ENCODE peak calls at places on chromosomes 12 and 14, in seven cellular contexts. One of them, this sample, is unnamed.

GRCh38 chr12:51381226-51382079 is 9.8 kb downstream of the GALNT6 start:
- DNase-seq in stimulated activated CD4-positive, alpha-beta T cell treated with anti-CD3 and anti-CD28 coated beads, Interleukin-4, amount 100 ng/mL, for 48 hours: no peak
- DNase-seq in T-helper 9 cell: no peak
- DNase-seq in body of pancreas: no peak
- DNase-seq in mucosa of gallbladder: no peak
- DNase-seq in activated CD4-positive, alpha-beta T cell treated with anti-CD3 and anti-CD28 coated beads for 1 hour: no peak
- DNase-seq in activated CD8-positive, alpha-beta T cell treated with anti-CD3 and anti-CD28 coated beads, Interleukin-2, amount 10 ng/mL, durations not matched to agents 7 days and 5 days: no peak
- DNase-seq in this sample: no peak

GRCh38 chr14:22627506-22628263 is 16.5 kb downstream of the OR6J1 start:
- DNase-seq in activated CD4-positive, alpha-beta T cell treated with anti-CD3 and anti-CD28 coated beads for 1 hour: no peak
- DNase-seq in activated CD8-positive, alpha-beta T cell treated with anti-CD3 and anti-CD28 coated beads, Interleukin-2, amount 10 ng/mL, durations not matched to agents 7 days and 5 days: no peak
- DNase-seq in body of pancreas: no peak
- DNase-seq in stimulated activated CD4-positive, alpha-beta T cell treated with anti-CD3 and anti-CD28 coated beads, Interleukin-4, amount 100 ng/mL, for 48 hours: no peak
- DNase-seq in T-helper 9 cell: no peak
- DNase-seq in mucosa of gallbladder: no peak
- DNase-seq in this sample: no peak

GRCh38 chr12:19140381-19141236 is 11.1 kb downstream of the PLEKHA5 start:
- DNase-seq in mucosa of gallbladder: no peak
- DNase-seq in activated CD4-positive, alpha-beta T cell treated with anti-CD3 and anti-CD28 coated beads for 1 hour: no peak
- DNase-seq in body of pancreas: no peak
- DNase-seq in stimulated activated CD4-positive, alpha-beta T cell treated with anti-CD3 and anti-CD28 coated beads, Interleukin-4, amount 100 ng/mL, for 48 hours: no peak
- DNase-seq in T-helper 9 cell: no peak
- DNase-seq in activated CD8-positive, alpha-beta T cell treated with anti-CD3 and anti-CD28 coated beads, Interleukin-2, amount 10 ng/mL, durations not matched to agents 7 days and 5 days: no peak
- DNase-seq in this sample: no peak

GRCh38 chr14:70121521-70121920 is 67.2 kb downstream of the SLC8A3 start:
- DNase-seq in body of pancreas: no peak
- DNase-seq in activated CD8-positive, alpha-beta T cell treated with anti-CD3 and anti-CD28 coated beads, Interleukin-2, amount 10 ng/mL, durations not matched to agents 7 days and 5 days: no peak
- DNase-seq in activated CD4-positive, alpha-beta T cell treated with anti-CD3 and anti-CD28 coated beads for 1 hour: no peak
- DNase-seq in stimulated activated CD4-positive, alpha-beta T cell treated with anti-CD3 and anti-CD28 coated beads, Interleukin-4, amount 100 ng/mL, for 48 hours: no peak
- DNase-seq in mucosa of gallbladder: no peak
- DNase-seq in T-helper 9 cell: no peak
- DNase-seq in this sample: no peak

GRCh38 chr14:51701956-51702355 is 50.2 kb downstream of the FRMD6 start:
- DNase-seq in body of pancreas: no peak
- DNase-seq in stimulated activated CD4-positive, alpha-beta T cell treated with anti-CD3 and anti-CD28 coated beads, Interleukin-4, amount 100 ng/mL, for 48 hours: no peak
- DNase-seq in T-helper 9 cell: no peak
- DNase-seq in activated CD4-positive, alpha-beta T cell treated with anti-CD3 and anti-CD28 coated beads for 1 hour: no peak
- DNase-seq in mucosa of gallbladder: no peak
- DNase-seq in activated CD8-positive, alpha-beta T cell treated with anti-CD3 and anti-CD28 coated beads, Interleukin-2, amount 10 ng/mL, durations not matched to agents 7 days and 5 days: no peak
- DNase-seq in this sample: no peak

GRCh38 chr12:442235-442884 is 17.4 kb upstream of the B4GALNT3 start:
- DNase-seq in stimulated activated CD4-positive, alpha-beta T cell treated with anti-CD3 and anti-CD28 coated beads, Interleukin-4, amount 100 ng/mL, for 48 hours: peak
- DNase-seq in T-helper 9 cell: peak
- DNase-seq in activated CD8-positive, alpha-beta T cell treated with anti-CD3 and anti-CD28 coated beads, Interleukin-2, amount 10 ng/mL, durations not matched to agents 7 days and 5 days: peak
- DNase-seq in body of pancreas: peak
- DNase-seq in mucosa of gallbladder: peak
- DNase-seq in activated CD4-positive, alpha-beta T cell treated with anti-CD3 and anti-CD28 coated beads for 1 hour: no peak
- DNase-seq in this sample: peak

GRCh38 chr14:29354446-29354845 is 573.2 kb downstream of the PRKD1 start:
- DNase-seq in body of pancreas: no peak
- DNase-seq in stimulated activated CD4-positive, alpha-beta T cell treated with anti-CD3 and anti-CD28 coated beads, Interleukin-4, amount 100 ng/mL, for 48 hours: no peak
- DNase-seq in mucosa of gallbladder: no peak
- DNase-seq in T-helper 9 cell: no peak
- DNase-seq in activated CD4-positive, alpha-beta T cell treated with anti-CD3 and anti-CD28 coated beads for 1 hour: no peak
- DNase-seq in activated CD8-positive, alpha-beta T cell treated with anti-CD3 and anti-CD28 coated beads, Interleukin-2, amount 10 ng/mL, durations not matched to agents 7 days and 5 days: no peak
- DNase-seq in this sample: no peak

GRCh38 chr14:65019944-65020566 is 33.4 kb downstream of the FNTB start:
- DNase-seq in stimulated activated CD4-positive, alpha-beta T cell treated with anti-CD3 and anti-CD28 coated beads, Interleukin-4, amount 100 ng/mL, for 48 hours: no peak
- DNase-seq in body of pancreas: peak
- DNase-seq in mucosa of gallbladder: peak
- DNase-seq in T-helper 9 cell: no peak
- DNase-seq in activated CD4-positive, alpha-beta T cell treated with anti-CD3 and anti-CD28 coated beads for 1 hour: no peak
- DNase-seq in activated CD8-positive, alpha-beta T cell treated with anti-CD3 and anti-CD28 coated beads, Interleukin-2, amount 10 ng/mL, durations not matched to agents 7 days and 5 days: no peak
- DNase-seq in this sample: peak

GRCh38 chr12:132066345-132066685 is 77.8 kb downstream of the DDX51 start:
- DNase-seq in activated CD4-positive, alpha-beta T cell treated with anti-CD3 and anti-CD28 coated beads for 1 hour: no peak
- DNase-seq in T-helper 9 cell: no peak
- DNase-seq in activated CD8-positive, alpha-beta T cell treated with anti-CD3 and anti-CD28 coated beads, Interleukin-2, amount 10 ng/mL, durations not matched to agents 7 days and 5 days: peak
- DNase-seq in mucosa of gallbladder: no peak
- DNase-seq in stimulated activated CD4-positive, alpha-beta T cell treated with anti-CD3 and anti-CD28 coated beads, Interleukin-4, amount 100 ng/mL, for 48 hours: peak
- DNase-seq in body of pancreas: no peak
- DNase-seq in this sample: no peak

GRCh38 chr14:35988972-35989690 is 163.0 kb downstream of the BRMS1L start:
- DNase-seq in mucosa of gallbladder: no peak
- DNase-seq in T-helper 9 cell: no peak
- DNase-seq in activated CD8-positive, alpha-beta T cell treated with anti-CD3 and anti-CD28 coated beads, Interleukin-2, amount 10 ng/mL, durations not matched to agents 7 days and 5 days: no peak
- DNase-seq in stimulated activated CD4-positive, alpha-beta T cell treated with anti-CD3 and anti-CD28 coated beads, Interleukin-4, amount 100 ng/mL, for 48 hours: no peak
- DNase-seq in activated CD4-positive, alpha-beta T cell treated with anti-CD3 and anti-CD28 coated beads for 1 hour: no peak
- DNase-seq in body of pancreas: no peak
- DNase-seq in this sample: no peak

GRCh38 chr14:89973234-89973823 is 17.6 kb downstream of the TDP1 start:
- DNase-seq in stimulated activated CD4-positive, alpha-beta T cell treated with anti-CD3 and anti-CD28 coated beads, Interleukin-4, amount 100 ng/mL, for 48 hours: peak
- DNase-seq in activated CD4-positive, alpha-beta T cell treated with anti-CD3 and anti-CD28 coated beads for 1 hour: no peak
- DNase-seq in body of pancreas: peak
- DNase-seq in mucosa of gallbladder: peak
- DNase-seq in T-helper 9 cell: peak
- DNase-seq in activated CD8-positive, alpha-beta T cell treated with anti-CD3 and anti-CD28 coated beads, Interleukin-2, amount 10 ng/mL, durations not matched to agents 7 days and 5 days: peak
- DNase-seq in this sample: peak

GRCh38 chr12:84069079-84069661 is 843.4 kb downstream of the SLC6A15 start:
- DNase-seq in activated CD4-positive, alpha-beta T cell treated with anti-CD3 and anti-CD28 coated beads for 1 hour: no peak
- DNase-seq in T-helper 9 cell: no peak
- DNase-seq in activated CD8-positive, alpha-beta T cell treated with anti-CD3 and anti-CD28 coated beads, Interleukin-2, amount 10 ng/mL, durations not matched to agents 7 days and 5 days: no peak
- DNase-seq in stimulated activated CD4-positive, alpha-beta T cell treated with anti-CD3 and anti-CD28 coated beads, Interleukin-4, amount 100 ng/mL, for 48 hours: no peak
- DNase-seq in mucosa of gallbladder: no peak
- DNase-seq in body of pancreas: no peak
- DNase-seq in this sample: no peak

GRCh38 chr12:67968725-67969124 is 20.5 kb upstream of the IFNG-AS1 start:
- DNase-seq in mucosa of gallbladder: no peak
- DNase-seq in stimulated activated CD4-positive, alpha-beta T cell treated with anti-CD3 and anti-CD28 coated beads, Interleukin-4, amount 100 ng/mL, for 48 hours: no peak
- DNase-seq in activated CD4-positive, alpha-beta T cell treated with anti-CD3 and anti-CD28 coated beads for 1 hour: no peak
- DNase-seq in T-helper 9 cell: no peak
- DNase-seq in body of pancreas: no peak
- DNase-seq in activated CD8-positive, alpha-beta T cell treated with anti-CD3 and anti-CD28 coated beads, Interleukin-2, amount 10 ng/mL, durations not matched to agents 7 days and 5 days: no peak
- DNase-seq in this sample: no peak

GRCh38 chr14:23469127-23469905 is at the start of gene NGDN:
- DNase-seq in T-helper 9 cell: peak
- DNase-seq in activated CD8-positive, alpha-beta T cell treated with anti-CD3 and anti-CD28 coated beads, Interleukin-2, amount 10 ng/mL, durations not matched to agents 7 days and 5 days: peak
- DNase-seq in body of pancreas: peak
- DNase-seq in stimulated activated CD4-positive, alpha-beta T cell treated with anti-CD3 and anti-CD28 coated beads, Interleukin-4, amount 100 ng/mL, for 48 hours: peak
- DNase-seq in activated CD4-positive, alpha-beta T cell treated with anti-CD3 and anti-CD28 coated beads for 1 hour: peak
- DNase-seq in mucosa of gallbladder: peak
- DNase-seq in this sample: peak

GRCh38 chr14:66109426-66109825 is 376.7 kb upstream of the CCDC196 start:
- DNase-seq in activated CD4-positive, alpha-beta T cell treated with anti-CD3 and anti-CD28 coated beads for 1 hour: no peak
- DNase-seq in mucosa of gallbladder: no peak
- DNase-seq in stimulated activated CD4-positive, alpha-beta T cell treated with anti-CD3 and anti-CD28 coated beads, Interleukin-4, amount 100 ng/mL, for 48 hours: no peak
- DNase-seq in T-helper 9 cell: no peak
- DNase-seq in activated CD8-positive, alpha-beta T cell treated with anti-CD3 and anti-CD28 coated beads, Interleukin-2, amount 10 ng/mL, durations not matched to agents 7 days and 5 days: no peak
- DNase-seq in body of pancreas: no peak
- DNase-seq in this sample: no peak

GRCh38 chr14:37147310-37147875 is 25.0 kb downstream of the SLC25A21 start:
- DNase-seq in T-helper 9 cell: no peak
- DNase-seq in mucosa of gallbladder: no peak
- DNase-seq in activated CD8-positive, alpha-beta T cell treated with anti-CD3 and anti-CD28 coated beads, Interleukin-2, amount 10 ng/mL, durations not matched to agents 7 days and 5 days: no peak
- DNase-seq in stimulated activated CD4-positive, alpha-beta T cell treated with anti-CD3 and anti-CD28 coated beads, Interleukin-4, amount 100 ng/mL, for 48 hours: no peak
- DNase-seq in body of pancreas: no peak
- DNase-seq in activated CD4-positive, alpha-beta T cell treated with anti-CD3 and anti-CD28 coated beads for 1 hour: no peak
- DNase-seq in this sample: peak

GRCh38 chr12:1069846-1070245 is 78.8 kb downstream of the ERC1 start:
- DNase-seq in T-helper 9 cell: no peak
- DNase-seq in activated CD4-positive, alpha-beta T cell treated with anti-CD3 and anti-CD28 coated beads for 1 hour: no peak
- DNase-seq in mucosa of gallbladder: no peak
- DNase-seq in activated CD8-positive, alpha-beta T cell treated with anti-CD3 and anti-CD28 coated beads, Interleukin-2, amount 10 ng/mL, durations not matched to agents 7 days and 5 days: no peak
- DNase-seq in body of pancreas: no peak
- DNase-seq in stimulated activated CD4-positive, alpha-beta T cell treated with anti-CD3 and anti-CD28 coated beads, Interleukin-4, amount 100 ng/mL, for 48 hours: no peak
- DNase-seq in this sample: no peak

GRCh38 chr14:24325963-24326362 is 8.9 kb downstream of the ADCY4 start:
- DNase-seq in body of pancreas: no peak
- DNase-seq in mucosa of gallbladder: no peak
- DNase-seq in stimulated activated CD4-positive, alpha-beta T cell treated with anti-CD3 and anti-CD28 coated beads, Interleukin-4, amount 100 ng/mL, for 48 hours: no peak
- DNase-seq in activated CD4-positive, alpha-beta T cell treated with anti-CD3 and anti-CD28 coated beads for 1 hour: no peak
- DNase-seq in activated CD8-positive, alpha-beta T cell treated with anti-CD3 and anti-CD28 coated beads, Interleukin-2, amount 10 ng/mL, durations not matched to agents 7 days and 5 days: no peak
- DNase-seq in T-helper 9 cell: no peak
- DNase-seq in this sample: no peak

GRCh38 chr12:102169922-102170698 is 27.5 kb downstream of the PMCH start:
- DNase-seq in T-helper 9 cell: no peak
- DNase-seq in stimulated activated CD4-positive, alpha-beta T cell treated with anti-CD3 and anti-CD28 coated beads, Interleukin-4, amount 100 ng/mL, for 48 hours: no peak
- DNase-seq in body of pancreas: peak
- DNase-seq in activated CD8-positive, alpha-beta T cell treated with anti-CD3 and anti-CD28 coated beads, Interleukin-2, amount 10 ng/mL, durations not matched to agents 7 days and 5 days: peak
- DNase-seq in activated CD4-positive, alpha-beta T cell treated with anti-CD3 and anti-CD28 coated beads for 1 hour: no peak
- DNase-seq in mucosa of gallbladder: no peak
- DNase-seq in this sample: peak

GRCh38 chr12:79689477-79690155 is 1.1 kb downstream of the PAWR start:
- DNase-seq in activated CD8-positive, alpha-beta T cell treated with anti-CD3 and anti-CD28 coated beads, Interleukin-2, amount 10 ng/mL, durations not matched to agents 7 days and 5 days: peak
- DNase-seq in T-helper 9 cell: no peak
- DNase-seq in activated CD4-positive, alpha-beta T cell treated with anti-CD3 and anti-CD28 coated beads for 1 hour: no peak
- DNase-seq in body of pancreas: peak
- DNase-seq in mucosa of gallbladder: peak
- DNase-seq in stimulated activated CD4-positive, alpha-beta T cell treated with anti-CD3 and anti-CD28 coated beads, Interleukin-4, amount 100 ng/mL, for 48 hours: no peak
- DNase-seq in this sample: no peak

GRCh38 chr12:119229837-119230236 is 51.1 kb downstream of the HSPB8 start:
- DNase-seq in stimulated activated CD4-positive, alpha-beta T cell treated with anti-CD3 and anti-CD28 coated beads, Interleukin-4, amount 100 ng/mL, for 48 hours: no peak
- DNase-seq in T-helper 9 cell: no peak
- DNase-seq in body of pancreas: peak
- DNase-seq in activated CD4-positive, alpha-beta T cell treated with anti-CD3 and anti-CD28 coated beads for 1 hour: no peak
- DNase-seq in activated CD8-positive, alpha-beta T cell treated with anti-CD3 and anti-CD28 coated beads, Interleukin-2, amount 10 ng/mL, durations not matched to agents 7 days and 5 days: no peak
- DNase-seq in mucosa of gallbladder: peak
- DNase-seq in this sample: no peak

GRCh38 chr12:76144253-76144564 is 59.7 kb upstream of the NAP1L1 start:
- DNase-seq in body of pancreas: no peak
- DNase-seq in activated CD8-positive, alpha-beta T cell treated with anti-CD3 and anti-CD28 coated beads, Interleukin-2, amount 10 ng/mL, durations not matched to agents 7 days and 5 days: no peak
- DNase-seq in stimulated activated CD4-positive, alpha-beta T cell treated with anti-CD3 and anti-CD28 coated beads, Interleukin-4, amount 100 ng/mL, for 48 hours: peak
- DNase-seq in activated CD4-positive, alpha-beta T cell treated with anti-CD3 and anti-CD28 coated beads for 1 hour: peak
- DNase-seq in T-helper 9 cell: peak
- DNase-seq in mucosa of gallbladder: no peak
- DNase-seq in this sample: peak

GRCh38 chr12:10634427-10634826 is 21.0 kb upstream of the MAGOHB start:
- DNase-seq in stimulated activated CD4-positive, alpha-beta T cell treated with anti-CD3 and anti-CD28 coated beads, Interleukin-4, amount 100 ng/mL, for 48 hours: no peak
- DNase-seq in T-helper 9 cell: no peak
- DNase-seq in body of pancreas: no peak
- DNase-seq in activated CD8-positive, alpha-beta T cell treated with anti-CD3 and anti-CD28 coated beads, Interleukin-2, amount 10 ng/mL, durations not matched to agents 7 days and 5 days: no peak
- DNase-seq in mucosa of gallbladder: no peak
- DNase-seq in activated CD4-positive, alpha-beta T cell treated with anti-CD3 and anti-CD28 coated beads for 1 hour: no peak
- DNase-seq in this sample: no peak

GRCh38 chr12:46523863-46524770 is 151.5 kb upstream of the SLC38A2 start:
- DNase-seq in activated CD8-positive, alpha-beta T cell treated with anti-CD3 and anti-CD28 coated beads, Interleukin-2, amount 10 ng/mL, durations not matched to agents 7 days and 5 days: peak
- DNase-seq in activated CD4-positive, alpha-beta T cell treated with anti-CD3 and anti-CD28 coated beads for 1 hour: peak
- DNase-seq in mucosa of gallbladder: no peak
- DNase-seq in body of pancreas: no peak
- DNase-seq in stimulated activated CD4-positive, alpha-beta T cell treated with anti-CD3 and anti-CD28 coated beads, Interleukin-4, amount 100 ng/mL, for 48 hours: peak
- DNase-seq in T-helper 9 cell: no peak
- DNase-seq in this sample: no peak